ENCODE peak calls at places on chromosomes 16 and 17, in four cellular contexts. One of them, this sample, is unnamed.

GRCh38 chr17:44197980-44198720 is 1.5 kb downstream of the ATXN7L3 start:
- DNase-seq in K562: peak
- DNase-seq in GM12878: no peak
- DNase-seq in A549: peak
- DNase-seq in this sample: no peak

GRCh38 chr17:45091778-45092425 is 30.8 kb downstream of the NMT1 start:
- DNase-seq in K562: no peak
- DNase-seq in GM12878: no peak
- DNase-seq in A549: peak
- DNase-seq in this sample: no peak

GRCh38 chr17:35160354-35161201 is 13.0 kb downstream of the UNC45B start:
- DNase-seq in A549: no peak
- DNase-seq in GM12878: no peak
- DNase-seq in K562: no peak
- DNase-seq in this sample: no peak

GRCh38 chr17:17019891-17020456 is 22.3 kb upstream of the MPRIP start:
- DNase-seq in K562: no peak
- DNase-seq in A549: no peak
- DNase-seq in GM12878: no peak
- DNase-seq in this sample: no peak

GRCh38 chr17:74785096-74785980 is 9.2 kb upstream of the NAT9 start:
- DNase-seq in GM12878: no peak
- DNase-seq in K562: no peak
- DNase-seq in A549: no peak
- DNase-seq in this sample: no peak

GRCh38 chr16:79307214-79307613 is 293.3 kb downstream of the MAF start:
- DNase-seq in A549: no peak
- DNase-seq in GM12878: no peak
- DNase-seq in K562: no peak
- DNase-seq in this sample: no peak

GRCh38 chr16:13645525-13645924 is 274.4 kb upstream of the ERCC4 start:
- DNase-seq in GM12878: no peak
- DNase-seq in K562: no peak
- DNase-seq in A549: no peak
- DNase-seq in this sample: no peak

GRCh38 chr16:29862383-29862883 is 593 bp downstream of the CDIPT start:
- DNase-seq in A549: no peak
- DNase-seq in GM12878: no peak
- DNase-seq in K562: peak
- DNase-seq in this sample: no peak

GRCh38 chr17:47905221-47905733 is 9.2 kb downstream of the SP2 start:
- DNase-seq in K562: no peak
- DNase-seq in GM12878: no peak
- DNase-seq in A549: no peak
- DNase-seq in this sample: peak

GRCh38 chr16:73196670-73197069 is 148.7 kb upstream of the ZFHX3 start:
- DNase-seq in K562: peak
- DNase-seq in A549: peak
- DNase-seq in GM12878: peak
- DNase-seq in this sample: peak

GRCh38 chr17:74603746-74604145 is 11.7 kb upstream of the CD300LD start:
- DNase-seq in A549: no peak
- DNase-seq in K562: no peak
- DNase-seq in GM12878: no peak
- DNase-seq in this sample: no peak

GRCh38 chr16:70608516-70608915 is 37.8 kb upstream of the IL34 start:
- DNase-seq in GM12878: no peak
- DNase-seq in A549: no peak
- DNase-seq in K562: no peak
- DNase-seq in this sample: no peak

GRCh38 chr17:61766520-61766919 is 96.8 kb downstream of the BRIP1 start:
- DNase-seq in K562: no peak
- DNase-seq in GM12878: no peak
- DNase-seq in A549: no peak
- DNase-seq in this sample: no peak

GRCh38 chr17:44911133-44912001 is 3.9 kb downstream of the GFAP start:
- DNase-seq in GM12878: no peak
- DNase-seq in K562: peak
- DNase-seq in A549: peak
- DNase-seq in this sample: peak

GRCh38 chr16:89007371-89008249 is 30.6 kb upstream of the CBFA2T3 start:
- DNase-seq in GM12878: no peak
- DNase-seq in K562: no peak
- DNase-seq in A549: no peak
- DNase-seq in this sample: no peak

GRCh38 chr16:70772493-70772892 is 28.5 kb downstream of the VAC14 start:
- DNase-seq in GM12878: no peak
- DNase-seq in A549: no peak
- DNase-seq in K562: no peak
- DNase-seq in this sample: no peak

GRCh38 chr17:45244725-45245656 is 16.9 kb downstream of the SPATA32 start:
- DNase-seq in K562: no peak
- DNase-seq in GM12878: no peak
- DNase-seq in A549: no peak
- DNase-seq in this sample: peak

GRCh38 chr17:67386965-67387551 is 10.0 kb downstream of the PITPNC1 start:
- DNase-seq in GM12878: no peak
- DNase-seq in K562: peak
- DNase-seq in A549: peak
- DNase-seq in this sample: peak

GRCh38 chr17:3695723-3696411 is at the start of gene P2RX5:
- DNase-seq in GM12878: no peak
- DNase-seq in K562: peak
- DNase-seq in A549: no peak
- DNase-seq in this sample: no peak

GRCh38 chr16:20866161-20866772 is 33.9 kb downstream of the DCUN1D3 start:
- DNase-seq in A549: peak
- DNase-seq in K562: peak
- DNase-seq in GM12878: no peak
- DNase-seq in this sample: peak

GRCh38 chr16:4613636-4614570 is 785 bp downstream of the UBALD1 start:
- DNase-seq in K562: peak
- DNase-seq in GM12878: no peak
- DNase-seq in A549: no peak
- DNase-seq in this sample: peak

GRCh38 chr16:81366316-81366932 is 51.7 kb downstream of the GAN start:
- DNase-seq in A549: peak
- DNase-seq in GM12878: peak
- DNase-seq in K562: peak
- DNase-seq in this sample: peak

GRCh38 chr16:35552763-35553162 is 2093.4 kb downstream of the TP53TG3F start:
- DNase-seq in A549: no peak
- DNase-seq in K562: no peak
- DNase-seq in GM12878: no peak
- DNase-seq in this sample: no peak

GRCh38 chr17:80219013-80219776 is 938 bp downstream of the SGSH start:
- DNase-seq in GM12878: peak
- DNase-seq in K562: peak
- DNase-seq in A549: peak
- DNase-seq in this sample: peak

GRCh38 chr17:80221401-80221800 is 1.2 kb downstream of the SLC26A11 start:
- DNase-seq in A549: no peak
- DNase-seq in K562: no peak
- DNase-seq in GM12878: no peak
- DNase-seq in this sample: no peak

GRCh38 chr17:80220709-80221215 is 535 bp downstream of the SLC26A11 start:
- DNase-seq in A549: peak
- DNase-seq in GM12878: no peak
- DNase-seq in K562: no peak
- DNase-seq in this sample: no peak

GRCh38 chr17:80218391-80218790 is 1.7 kb downstream of the SGSH start:
- DNase-seq in A549: no peak
- DNase-seq in K562: no peak
- DNase-seq in GM12878: no peak
- DNase-seq in this sample: no peak

DNA sequence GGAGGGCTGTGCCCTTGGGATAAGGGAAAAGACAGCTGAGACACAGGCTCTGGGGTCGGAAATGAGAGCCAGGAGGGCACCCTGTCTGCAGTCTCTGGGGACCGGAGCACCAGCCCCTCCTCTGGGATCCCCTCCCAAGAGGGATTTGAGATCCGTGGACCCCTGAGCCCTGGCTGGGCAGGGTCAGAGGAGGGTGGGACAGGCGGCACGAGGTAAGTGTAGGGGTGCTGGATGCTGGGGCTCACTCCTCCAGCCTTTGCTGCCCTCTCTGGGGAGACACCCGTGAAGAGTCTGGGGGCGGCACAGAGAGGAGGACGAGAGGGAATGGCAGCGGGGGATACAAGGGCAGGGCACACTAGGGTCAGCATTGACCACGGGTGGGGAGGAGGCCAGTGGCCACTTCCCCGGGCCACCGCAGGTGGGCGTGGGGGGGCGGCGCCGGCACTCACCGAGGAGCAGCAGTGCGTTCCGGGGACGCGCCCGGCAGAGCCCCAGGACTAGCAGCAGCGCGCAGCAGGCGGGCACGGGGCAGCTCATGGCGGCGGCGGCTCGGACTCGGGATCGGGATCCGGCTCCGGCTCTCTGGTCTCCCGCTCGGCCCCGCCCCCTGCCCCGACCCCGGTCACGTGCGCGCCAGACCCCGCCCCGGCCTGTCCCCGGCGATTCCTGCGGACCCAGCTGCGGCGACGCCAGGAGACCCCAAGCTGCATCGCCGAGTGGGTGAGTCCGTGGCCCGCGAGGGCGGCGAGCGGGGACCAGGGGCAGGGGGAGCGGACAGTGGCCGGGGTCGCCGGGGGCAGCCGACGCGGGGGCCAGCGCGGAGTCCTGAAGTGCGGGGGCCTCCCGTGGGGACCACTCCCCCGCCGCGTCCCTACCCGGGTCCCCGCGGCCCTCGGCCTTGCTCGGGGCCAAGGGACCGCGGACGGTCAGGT is at the start of the genes SGSH and SLC26A11:
- DNase-seq in GM12878: no peak
- DNase-seq in A549: peak
- DNase-seq in K562: peak
- DNase-seq in this sample: peak
- TF ChIP-seq CTCF in GM12878: no peak
- TF ChIP-seq CTCF in A549: no peak
- TF ChIP-seq CTCF in K562: peak
- TF ChIP-seq CTCF in this sample: no peak

DNA sequence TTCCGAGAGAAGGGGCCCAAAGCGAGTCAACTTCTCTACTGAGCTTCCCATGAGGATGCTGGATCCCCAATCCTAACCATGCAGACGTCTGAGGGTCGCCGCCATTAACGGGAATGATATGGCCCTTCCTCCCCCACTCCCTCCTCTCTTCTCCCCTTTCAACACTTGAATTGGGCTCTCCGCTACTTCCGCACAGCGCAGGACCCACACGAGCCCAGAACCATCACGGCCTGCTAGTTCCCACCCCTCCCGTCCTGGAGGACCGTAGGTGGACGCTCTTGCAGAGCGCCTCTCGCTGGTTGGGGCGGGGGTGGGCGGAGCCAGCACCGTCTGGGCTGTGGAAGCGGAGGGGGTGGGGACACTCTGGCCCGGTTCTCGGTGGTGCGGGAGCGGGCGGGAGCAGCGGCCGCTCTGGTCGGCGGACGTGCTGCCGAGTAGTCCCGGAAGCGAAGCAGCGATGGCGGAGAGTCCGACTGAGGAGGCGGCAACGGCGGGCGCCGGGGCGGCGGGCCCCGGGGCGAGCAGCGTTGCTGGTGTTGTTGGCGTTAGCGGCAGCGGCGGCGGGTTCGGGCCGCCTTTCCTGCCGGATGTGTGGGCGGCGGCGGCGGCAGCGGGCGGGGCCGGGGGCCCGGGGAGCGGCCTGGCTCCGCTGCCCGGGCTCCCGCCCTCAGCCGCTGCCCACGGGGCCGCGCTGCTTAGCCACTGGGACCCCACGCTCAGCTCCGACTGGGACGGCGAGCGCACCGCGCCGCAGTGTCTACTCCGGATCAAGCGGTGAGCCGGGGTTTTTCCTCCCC is at the start of gene UBE2Z:
- DNase-seq in GM12878: peak
- DNase-seq in A549: peak
- DNase-seq in K562: peak
- DNase-seq in this sample: peak
- TF ChIP-seq POLR2A in GM12878: peak
- TF ChIP-seq POLR2A in A549: peak
- TF ChIP-seq POLR2A in K562: peak
- TF ChIP-seq POLR2A in this sample: peak

DNA sequence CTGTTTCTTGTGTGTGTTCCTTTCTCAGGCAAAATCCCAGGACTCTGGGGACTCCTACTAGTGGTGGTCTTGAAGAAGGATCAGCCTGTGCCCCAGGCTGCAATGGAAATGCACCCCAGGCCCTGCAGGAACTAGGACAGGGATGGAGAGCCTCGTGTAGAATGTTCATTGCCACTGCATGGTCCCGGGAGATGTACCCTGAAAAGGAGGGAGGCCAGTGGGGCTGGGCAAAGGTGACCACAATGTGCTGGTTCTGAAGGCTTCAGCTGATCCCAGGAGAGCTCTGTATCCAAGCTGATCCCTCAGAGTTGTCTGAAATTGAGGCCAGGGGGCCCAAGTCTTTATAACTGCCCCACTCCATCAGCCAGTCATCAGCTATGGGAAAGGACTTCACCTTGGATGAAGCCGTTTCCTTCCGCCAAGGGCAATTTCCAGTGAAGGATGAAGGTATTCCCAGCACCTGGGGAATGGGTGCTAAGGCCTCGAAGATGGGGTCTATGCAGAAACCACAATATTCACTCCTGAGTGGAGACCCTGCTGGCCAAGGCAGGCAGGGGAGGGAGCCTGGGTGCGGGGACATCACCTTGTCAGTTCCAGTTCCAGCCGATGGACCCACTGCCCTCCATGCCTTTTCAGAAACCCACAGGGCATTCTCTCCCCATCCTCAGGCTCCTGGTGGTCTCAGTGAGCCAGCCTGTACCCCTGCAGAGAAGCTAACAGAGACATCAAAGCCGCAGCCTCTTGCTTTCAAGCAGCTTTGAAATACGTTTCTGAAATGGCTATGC is 59.9 kb upstream of the CDH5 start:
- DNase-seq in K562: no peak
- DNase-seq in A549: no peak
- DNase-seq in GM12878: no peak
- DNase-seq in this sample: no peak
- TF ChIP-seq RFX5 in K562: no peak
- TF ChIP-seq RFX5 in A549: no peak
- TF ChIP-seq RFX5 in GM12878: no peak
- TF ChIP-seq RFX5 in this sample: no peak

DNA sequence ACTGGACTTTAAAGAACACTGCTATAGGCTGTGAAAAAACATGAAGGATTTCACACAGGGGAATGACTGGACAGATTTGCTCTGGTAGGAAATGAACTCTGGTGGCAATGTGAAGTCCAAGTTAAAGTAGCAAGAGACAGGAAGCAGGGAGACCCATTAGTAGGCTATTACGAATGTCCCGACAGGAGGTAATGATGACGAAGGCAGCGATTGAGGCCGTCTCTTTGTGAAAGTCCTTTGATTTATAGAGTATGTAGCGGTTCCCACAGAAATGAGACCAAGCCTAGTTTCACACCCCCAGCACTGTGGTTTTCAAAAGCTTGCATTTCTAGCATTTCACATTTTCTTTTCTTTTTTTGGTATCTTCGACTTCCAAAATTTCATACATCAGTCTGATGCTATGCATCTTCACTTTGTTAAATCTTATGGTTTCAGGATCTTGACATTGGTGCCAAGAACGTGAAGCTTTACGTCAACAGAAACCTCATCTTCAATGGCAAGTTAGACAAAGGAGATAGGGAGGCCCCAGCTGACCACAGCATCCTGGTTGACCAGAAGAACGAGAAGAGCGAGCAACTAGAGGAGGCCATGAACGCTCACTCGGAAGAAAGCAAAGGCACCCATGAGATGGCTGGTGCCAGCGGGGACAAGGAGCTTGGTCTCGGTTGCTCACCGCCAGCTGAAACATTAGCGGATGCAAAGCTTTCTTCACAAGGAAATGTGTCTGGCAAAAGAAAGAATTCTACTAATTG is 189.8 kb downstream of the KATNIP start:
- DNase-seq in K562: no peak
- DNase-seq in GM12878: no peak
- DNase-seq in A549: no peak
- DNase-seq in this sample: no peak
- TF ChIP-seq CTCF in K562: no peak
- TF ChIP-seq CTCF in GM12878: no peak
- TF ChIP-seq CTCF in A549: no peak
- TF ChIP-seq CTCF in this sample: no peak